ENCODE peak calls at places on chromosomes 1 and 21, in ten cellular contexts. One of them, this sample, is unnamed.

GRCh38 chr1:89042491-89042890 is 19.8 kb upstream of the GBP3 start:
- DNase-seq in NCI-H1105 treated with DMSO at 0.1 percent for 48 hours: no peak
- DNase-seq in mesothelial cell of epicardium: no peak
- DNase-seq in activated T-helper 1 cell treated with anti-CD3 and anti-CD28 coated beads, Interleukin-12 subunit alpha, Interleukin-12 subunit beta, Interleukin-2, Interleukin-4 antibody, amounts not matched to agents 30 ng/mL and 10 ng/mL and 1 ng/mL, durations not matched to agents 14 hours and 24 hours and 36 hours: no peak
- DNase-seq in cardiac muscle cell: no peak
- DNase-seq in NB4: no peak
- DNase-seq in kidney tubule cell: no peak
- DNase-seq in ureter: no peak
- DNase-seq in NCI-H1417: no peak
- DNase-seq in left cardiac atrium: no peak
- DNase-seq in this sample: no peak

GRCh38 chr1:89723863-89724262 is 90.9 kb downstream of the LRRC8C start:
- DNase-seq in NB4: peak
- DNase-seq in left cardiac atrium: peak
- DNase-seq in NCI-H1105 treated with DMSO at 0.1 percent for 48 hours: no peak
- DNase-seq in mesothelial cell of epicardium: no peak
- DNase-seq in ureter: no peak
- DNase-seq in NCI-H1417: no peak
- DNase-seq in activated T-helper 1 cell treated with anti-CD3 and anti-CD28 coated beads, Interleukin-12 subunit alpha, Interleukin-12 subunit beta, Interleukin-2, Interleukin-4 antibody, amounts not matched to agents 30 ng/mL and 10 ng/mL and 1 ng/mL, durations not matched to agents 14 hours and 24 hours and 36 hours: no peak
- DNase-seq in kidney tubule cell: no peak
- DNase-seq in cardiac muscle cell: no peak
- DNase-seq in this sample: no peak

GRCh38 chr1:71223949-71224348 is 143.1 kb upstream of the ZRANB2 start:
- DNase-seq in NCI-H1417: no peak
- DNase-seq in mesothelial cell of epicardium: no peak
- DNase-seq in NCI-H1105 treated with DMSO at 0.1 percent for 48 hours: no peak
- DNase-seq in left cardiac atrium: no peak
- DNase-seq in ureter: no peak
- DNase-seq in kidney tubule cell: no peak
- DNase-seq in cardiac muscle cell: no peak
- DNase-seq in NB4: no peak
- DNase-seq in activated T-helper 1 cell treated with anti-CD3 and anti-CD28 coated beads, Interleukin-12 subunit alpha, Interleukin-12 subunit beta, Interleukin-2, Interleukin-4 antibody, amounts not matched to agents 30 ng/mL and 10 ng/mL and 1 ng/mL, durations not matched to agents 14 hours and 24 hours and 36 hours: no peak
- DNase-seq in this sample: no peak

GRCh38 chr1:117501275-117501674 is 104.6 kb upstream of the TENT5C start:
- DNase-seq in ureter: no peak
- DNase-seq in mesothelial cell of epicardium: no peak
- DNase-seq in kidney tubule cell: peak
- DNase-seq in cardiac muscle cell: no peak
- DNase-seq in NCI-H1105 treated with DMSO at 0.1 percent for 48 hours: no peak
- DNase-seq in NB4: no peak
- DNase-seq in activated T-helper 1 cell treated with anti-CD3 and anti-CD28 coated beads, Interleukin-12 subunit alpha, Interleukin-12 subunit beta, Interleukin-2, Interleukin-4 antibody, amounts not matched to agents 30 ng/mL and 10 ng/mL and 1 ng/mL, durations not matched to agents 14 hours and 24 hours and 36 hours: no peak
- DNase-seq in NCI-H1417: no peak
- DNase-seq in left cardiac atrium: no peak
- DNase-seq in this sample: no peak

GRCh38 chr1:91537281-91538069 is 36.8 kb downstream of the CDC7 start:
- DNase-seq in ureter: no peak
- DNase-seq in mesothelial cell of epicardium: no peak
- DNase-seq in kidney tubule cell: peak
- DNase-seq in NCI-H1105 treated with DMSO at 0.1 percent for 48 hours: peak
- DNase-seq in NCI-H1417: peak
- DNase-seq in activated T-helper 1 cell treated with anti-CD3 and anti-CD28 coated beads, Interleukin-12 subunit alpha, Interleukin-12 subunit beta, Interleukin-2, Interleukin-4 antibody, amounts not matched to agents 30 ng/mL and 10 ng/mL and 1 ng/mL, durations not matched to agents 14 hours and 24 hours and 36 hours: no peak
- DNase-seq in left cardiac atrium: no peak
- DNase-seq in cardiac muscle cell: peak
- DNase-seq in NB4: no peak
- DNase-seq in this sample: no peak

GRCh38 chr1:47934243-47934805 is 62.9 kb downstream of the TRABD2B start:
- DNase-seq in kidney tubule cell: peak
- DNase-seq in ureter: peak
- DNase-seq in NB4: no peak
- DNase-seq in NCI-H1417: no peak
- DNase-seq in mesothelial cell of epicardium: peak
- DNase-seq in activated T-helper 1 cell treated with anti-CD3 and anti-CD28 coated beads, Interleukin-12 subunit alpha, Interleukin-12 subunit beta, Interleukin-2, Interleukin-4 antibody, amounts not matched to agents 30 ng/mL and 10 ng/mL and 1 ng/mL, durations not matched to agents 14 hours and 24 hours and 36 hours: no peak
- DNase-seq in cardiac muscle cell: no peak
- DNase-seq in left cardiac atrium: peak
- DNase-seq in NCI-H1105 treated with DMSO at 0.1 percent for 48 hours: peak
- DNase-seq in this sample: no peak

GRCh38 chr1:26996024-26996423 is 2.5 kb downstream of the TRNP1 start:
- DNase-seq in activated T-helper 1 cell treated with anti-CD3 and anti-CD28 coated beads, Interleukin-12 subunit alpha, Interleukin-12 subunit beta, Interleukin-2, Interleukin-4 antibody, amounts not matched to agents 30 ng/mL and 10 ng/mL and 1 ng/mL, durations not matched to agents 14 hours and 24 hours and 36 hours: no peak
- DNase-seq in mesothelial cell of epicardium: no peak
- DNase-seq in kidney tubule cell: peak
- DNase-seq in cardiac muscle cell: no peak
- DNase-seq in NCI-H1417: no peak
- DNase-seq in ureter: no peak
- DNase-seq in NCI-H1105 treated with DMSO at 0.1 percent for 48 hours: no peak
- DNase-seq in left cardiac atrium: no peak
- DNase-seq in NB4: no peak
- DNase-seq in this sample: no peak

GRCh38 chr1:110243581-110243980 is 33.5 kb downstream of the KCNC4 start:
- DNase-seq in left cardiac atrium: no peak
- DNase-seq in activated T-helper 1 cell treated with anti-CD3 and anti-CD28 coated beads, Interleukin-12 subunit alpha, Interleukin-12 subunit beta, Interleukin-2, Interleukin-4 antibody, amounts not matched to agents 30 ng/mL and 10 ng/mL and 1 ng/mL, durations not matched to agents 14 hours and 24 hours and 36 hours: no peak
- DNase-seq in NB4: peak
- DNase-seq in ureter: no peak
- DNase-seq in mesothelial cell of epicardium: no peak
- DNase-seq in kidney tubule cell: no peak
- DNase-seq in NCI-H1105 treated with DMSO at 0.1 percent for 48 hours: no peak
- DNase-seq in NCI-H1417: peak
- DNase-seq in cardiac muscle cell: no peak
- DNase-seq in this sample: no peak

GRCh38 chr21:41403331-41403730 is 22.7 kb upstream of the MX1 start:
- DNase-seq in activated T-helper 1 cell treated with anti-CD3 and anti-CD28 coated beads, Interleukin-12 subunit alpha, Interleukin-12 subunit beta, Interleukin-2, Interleukin-4 antibody, amounts not matched to agents 30 ng/mL and 10 ng/mL and 1 ng/mL, durations not matched to agents 14 hours and 24 hours and 36 hours: no peak
- DNase-seq in NCI-H1105 treated with DMSO at 0.1 percent for 48 hours: no peak
- DNase-seq in NB4: no peak
- DNase-seq in mesothelial cell of epicardium: no peak
- DNase-seq in left cardiac atrium: no peak
- DNase-seq in kidney tubule cell: no peak
- DNase-seq in NCI-H1417: no peak
- DNase-seq in cardiac muscle cell: no peak
- DNase-seq in ureter: no peak
- DNase-seq in this sample: no peak